ENCODE peak calls at places on chromosome 4, in four cellular contexts. N is fibroblast of the aortic adventitia, M is psoas muscle, B is germinal center. H is an unnamed sample.

GRCh38 chr4:16032871-16033505 is 50.8 kb downstream of the PROM1 start:
- DNase-seq in M (no peak), N (no peak), B (no peak), H (no peak)

GRCh38 chr4:73866236-73866635 is 3.0 kb upstream of the CXCL1 start:
- DNase-seq in B (no peak), M (no peak), N (no peak), H (no peak)

GRCh38 chr4:152028131-152028530 is 267.3 kb upstream of the GATB start:
- DNase-seq in M (no peak), B (no peak), N (no peak), H (no peak)

GRCh38 chr4:102819588-102820365 is 7.6 kb downstream of the UBE2D3 start:
- DNase-seq in M (no peak), N (no peak), B (no peak), H (peak)

GRCh38 chr4:123616970-123617392 is 220.4 kb downstream of the SPRY1 start:
- DNase-seq in N (peak), B (no peak), M (peak), H (peak)

GRCh38 chr4:92791876-92792490 is 488.2 kb downstream of the GRID2 start:
- DNase-seq in B (no peak), N (no peak), M (no peak), H (no peak)

GRCh38 chr4:74793757-74794340 is 474 bp downstream of the BTC start:
- DNase-seq in N (peak), M (peak), B (peak), H (no peak)

GRCh38 chr4:158782539-158783360 is 13.9 kb downstream of the FNIP2 start:
- DNase-seq in M (no peak), B (no peak), N (peak), H (no peak)

GRCh38 chr4:54498661-54499111 is 159.1 kb upstream of the KIT start:
- DNase-seq in M (no peak), N (peak), B (no peak), H (no peak)

GRCh38 chr4:113316879-113317278 is 267.4 kb downstream of the ANK2 start:
- DNase-seq in B (peak), M (no peak), N (peak), H (peak)

GRCh38 chr4:87007345-87008181 is 72.8 kb downstream of the AFF1 start:
- DNase-seq in M (peak), B (no peak), N (peak), H (peak)

GRCh38 chr4:150149381-150149780 is 71.1 kb downstream of the DCLK2 start:
- DNase-seq in B (no peak), M (no peak), N (peak), H (no peak)

GRCh38 chr4:103493450-103494159 is 226.2 kb downstream of the TACR3 start:
- DNase-seq in B (no peak), M (no peak), N (no peak), H (no peak)

GRCh38 chr4:3611778-3612177 is 79.6 kb upstream of the LRPAP1 start:
- DNase-seq in N (no peak), M (no peak), B (no peak), H (no peak)

GRCh38 chr4:168589154-168589553 is 92.3 kb downstream of the PALLD start:
- DNase-seq in B (no peak), N (peak), M (no peak), H (no peak)